ENCODE peak calls at places on chromosomes 3 and 15, in ten cellular contexts. T, G, B, M, A, H, Y, Z, P and Q are unnamed samples.

GRCh38 chr3:67561995-67562394 is 92.4 kb downstream of the SUCLG2 start:
- DNase-seq in T (no peak), G (no peak), B (no peak), M (no peak), A (no peak), H (no peak), Y (no peak), Z (peak; percentile 9), P (no peak), Q (no peak)

GRCh38 chr3:46923559-46924350 is 46.2 kb downstream of the PTH1R start:
- DNase-seq in T (no peak), G (no peak), B (no peak), M (peak; percentile 13), A (peak; percentile 62), H (no peak), Y (no peak), Z (peak; percentile 37), P (peak; percentile 53), Q (peak; percentile 41)

GRCh38 chr3:16455001-16455400 is 58.5 kb downstream of the RFTN1 start:
- DNase-seq in T (no peak), G (no peak), B (no peak), M (no peak), A (no peak), H (no peak), Y (no peak), Z (no peak), P (no peak), Q (no peak)

GRCh38 chr3:56620371-56620770 is 62.7 kb downstream of the TASOR start:
- DNase-seq in T (no peak), G (peak; percentile 6), B (no peak), M (no peak), A (no peak), H (no peak), Y (no peak), Z (no peak), P (no peak), Q (no peak)

GRCh38 chr3:150407818-150408231 is 273 bp upstream of the TSC22D2 start:
- DNase-seq in T (no peak), G (no peak), B (no peak), M (peak; percentile 94), A (no peak), H (peak; percentile 66), Y (no peak), Z (no peak), P (no peak), Q (peak; percentile 14)

GRCh38 chr3:14389133-14390115 is 13.0 kb upstream of the SLC6A6 start:
- DNase-seq in T (no peak), G (no peak), B (no peak), M (no peak), A (no peak), H (no peak), Y (no peak), Z (peak; percentile 49), P (no peak), Q (no peak)

GRCh38 chr15:26260517-26261133 is 397.5 kb upstream of the ATP10A start:
- DNase-seq in T (peak; percentile 47), G (peak; percentile 0), B (no peak), M (no peak), A (peak; percentile 35), H (no peak), Y (no peak), Z (peak; percentile 31), P (peak; percentile 38), Q (peak; percentile 27)

GRCh38 chr15:65583701-65584100 is 27.2 kb downstream of the INTS14 start:
- DNase-seq in T (no peak), G (peak; percentile 47), B (no peak), M (peak; percentile 12), A (peak; percentile 80), H (no peak), Y (peak; percentile 14), Z (no peak), P (peak; percentile 60), Q (peak; percentile 25)